ENCODE peak calls at places on chromosomes 12 and 14, in five cellular contexts. W is SK-N-SH; H is T follicular helper cell; M is activated naive CD8-positive, alpha-beta T cell treated with anti-CD3 and anti-CD28 coated beads for 36 hours; P is head of caudate nucleus. B is an unnamed sample.

GRCh38 chr12:31897791-31898503 is 61.3 kb upstream of the RESF1 start:
- DNase-seq in W (peak), H (no peak), M (peak), P (no peak), B (peak)

GRCh38 chr14:27528328-27528727 is 930.5 kb upstream of the NOVA1 start:
- DNase-seq in W (peak), H (no peak), M (no peak), P (no peak), B (no peak)

GRCh38 chr14:101174980-101175606 is 271.6 kb upstream of the RTL1 start:
- DNase-seq in W (peak), H (no peak), M (no peak), P (no peak), B (no peak)

GRCh38 chr12:94637714-94638113 is 12.6 kb downstream of the TMCC3 start:
- DNase-seq in W (no peak), H (no peak), M (no peak), P (no peak), B (no peak)

GRCh38 chr14:99699071-99699760 is 15.1 kb downstream of the CYP46A1 start:
- DNase-seq in W (no peak), H (no peak), M (no peak), P (no peak), B (peak)

GRCh38 chr12:26563555-26563954 is 269.4 kb downstream of the ITPR2 start:
- DNase-seq in W (no peak), H (no peak), M (no peak), P (no peak), B (no peak)

GRCh38 chr12:93101367-93101766 is 172.3 kb upstream of the EEA1 start:
- DNase-seq in W (no peak), H (no peak), M (no peak), P (no peak), B (no peak)

GRCh38 chr12:131871677-131872076 is 22.7 kb upstream of the ULK1 start:
- DNase-seq in W (peak), H (no peak), M (no peak), P (no peak), B (no peak)

GRCh38 chr14:65357091-65357490 is 55.4 kb upstream of the FUT8 start:
- DNase-seq in W (no peak), H (no peak), M (no peak), P (no peak), B (no peak)

GRCh38 chr12:46930101-46930500 is 104.3 kb upstream of the SLC38A4 start:
- DNase-seq in W (no peak), H (no peak), M (no peak), P (no peak), B (no peak)

B was measured in ecto neural progenitor cell.